ENCODE peak calls at places on chromosomes 13 and 19, in eight cellular contexts. A is cardiac muscle cell, Z is colonic mucosa, Y is ovary, L is fibroblast of lung, M is DND-41, G is aorta, D is spleen. S is an unnamed sample.
A peak's percentile ranks its signal among the peaks of the same experiment; 100 is the strongest.

GRCh38 chr13:94708971-94709614 is 3.3 kb downstream of the SOX21 start:
- DNase-seq in A (no peak), Z (no peak), Y (no peak), L (no peak), M (no peak), G (no peak), D (no peak), S (no peak)

GRCh38 chr13:50999641-51000040 is 90.0 kb downstream of the RNASEH2B start:
- DNase-seq in A (no peak), Z (no peak), Y (no peak), L (no peak), M (no peak), G (no peak), D (no peak), S (no peak)

GRCh38 chr19:15666186-15666585 is 6.7 kb upstream of the CYP4F12 start:
- DNase-seq in A (no peak), Z (no peak), Y (no peak), L (no peak), M (no peak), G (no peak), D (no peak), S (no peak)

GRCh38 chr13:78339927-78340326 is 263.4 kb downstream of the POU4F1 start:
- DNase-seq in A (peak; percentile 2), Z (no peak), Y (no peak), L (no peak), M (no peak), G (no peak), D (no peak), S (no peak)

GRCh38 chr13:20186771-20187170 is 6.0 kb downstream of the GJB2 start:
- DNase-seq in A (no peak), Z (no peak), Y (no peak), L (no peak), M (no peak), G (no peak), D (no peak), S (no peak)

GRCh38 chr13:64154514-64154913 is 2738.9 kb upstream of the PCDH20 start:
- DNase-seq in A (no peak), Z (no peak), Y (no peak), L (peak; percentile 54), M (no peak), G (no peak), D (no peak), S (no peak)

GRCh38 chr19:5149508-5149907 is 180.6 kb downstream of the KDM4B start:
- DNase-seq in A (no peak), Z (no peak), Y (no peak), L (no peak), M (no peak), G (peak; percentile 57), D (peak; percentile 74), S (no peak)

GRCh38 chr19:21468791-21469190 is 36.6 kb upstream of the ZNF429 start:
- DNase-seq in A (peak; percentile 15), Z (no peak), Y (no peak), L (no peak), M (no peak), G (no peak), D (peak; percentile 43), S (no peak)

GRCh38 chr19:54430306-54431254 is 15.3 kb downstream of the TTYH1 start:
- DNase-seq in A (peak; percentile 89), Z (no peak), Y (no peak), L (peak; percentile 28), M (peak; percentile 70), G (peak; percentile 68), D (peak; percentile 86), S (peak; percentile 40)

GRCh38 chr13:102566513-102566912 is 30.3 kb upstream of the TPP2 start:
- DNase-seq in A (no peak), Z (no peak), Y (no peak), L (no peak), M (no peak), G (no peak), D (no peak), S (no peak)

GRCh38 chr13:74115138-74115537 is 19.1 kb downstream of the KLF12 start:
- DNase-seq in A (no peak), Z (no peak), Y (no peak), L (peak; percentile 59), M (no peak), G (no peak), D (no peak), S (no peak)

GRCh38 chr13:20182231-20182846 is 10.4 kb downstream of the GJB2 start:
- DNase-seq in A (peak; percentile 84), Z (no peak), Y (no peak), L (peak; percentile 83), M (peak; percentile 64), G (no peak), D (no peak), S (peak; percentile 53)

GRCh38 chr19:51259348-51260245 is 8.7 kb downstream of the SIGLECL1 start:
- DNase-seq in A (peak; percentile 27), Z (peak; percentile 20), Y (no peak), L (peak; percentile 17), M (peak; percentile 37), G (no peak), D (no peak), S (no peak)

GRCh38 chr13:50991624-50992610 is 82.3 kb downstream of the RNASEH2B start:
- DNase-seq in A (no peak), Z (no peak), Y (no peak), L (no peak), M (peak; percentile 82), G (no peak), D (no peak), S (no peak)

GRCh38 chr19:43416951-43417623 is 2.4 kb downstream of the TEX101 start:
- DNase-seq in A (no peak), Z (peak; percentile 36), Y (no peak), L (no peak), M (no peak), G (no peak), D (no peak), S (no peak)

GRCh38 chr19:17294051-17294891 is 9.0 kb downstream of the ABHD8 start:
- DNase-seq in A (peak; percentile 22), Z (peak; percentile 62), Y (no peak), L (no peak), M (peak; percentile 55), G (peak; percentile 83), D (peak; percentile 78), S (peak; percentile 44)

GRCh38 chr13:53200498-53201453 is 172.2 kb downstream of the OLFM4 start:
- DNase-seq in A (peak; percentile 93), Z (peak; percentile 49), Y (no peak), L (peak; percentile 2), M (no peak), G (peak; percentile 82), D (peak; percentile 71), S (no peak)

GRCh38 chr13:53198017-53198416 is 169.4 kb downstream of the OLFM4 start:
- DNase-seq in A (peak; percentile 28), Z (no peak), Y (no peak), L (no peak), M (no peak), G (no peak), D (no peak), S (no peak)

GRCh38 chr13:53198699-53199098 is 170.1 kb downstream of the OLFM4 start:
- DNase-seq in A (no peak), Z (no peak), Y (no peak), L (no peak), M (no peak), G (no peak), D (no peak), S (no peak)

GRCh38 chr13:53200075-53200474 is 171.5 kb downstream of the OLFM4 start:
- DNase-seq in A (no peak), Z (no peak), Y (no peak), L (no peak), M (no peak), G (no peak), D (no peak), S (no peak)

GRCh38 chr13:53197424-53197823 is 168.8 kb downstream of the OLFM4 start:
- DNase-seq in A (no peak), Z (no peak), Y (no peak), L (no peak), M (no peak), G (no peak), D (no peak), S (no peak)
- H3K27ac ChIP-seq in A (no peak overlapping the region), Z (no peak overlapping the region), Y (no peak overlapping the region), L (no peak overlapping the region), M (no peak overlapping the region), G (no peak overlapping the region), D (no peak overlapping the region), S (no peak overlapping the region)

GRCh38 chr13:110305001-110305400 is 2.0 kb downstream of the COL4A1 start:
- DNase-seq in A (no peak), Z (no peak), Y (no peak), L (no peak), M (no peak), G (no peak), D (no peak), S (no peak)

GRCh38 chr13:110304256-110304655 is 2.7 kb downstream of the COL4A1 start:
- DNase-seq in A (no peak), Z (no peak), Y (no peak), L (peak; percentile 84), M (no peak), G (no peak), D (no peak), S (no peak)

GRCh38 chr13:110302154-110302553 is 4.8 kb downstream of the COL4A1 start:
- DNase-seq in A (no peak), Z (no peak), Y (no peak), L (no peak), M (no peak), G (no peak), D (no peak), S (no peak)

GRCh38 chr13:110302986-110303385 is 4.0 kb downstream of the COL4A1 start:
- DNase-seq in A (no peak), Z (no peak), Y (no peak), L (no peak), M (no peak), G (no peak), D (no peak), S (no peak)

GRCh38 chr13:110303644-110304043 is 3.3 kb downstream of the COL4A1 start:
- DNase-seq in A (no peak), Z (no peak), Y (no peak), L (no peak), M (no peak), G (no peak), D (no peak), S (no peak)
- H3K27ac ChIP-seq in A (no peak overlapping the region), Z (peak overlapping the region; percentile 15), Y (no peak overlapping the region), L (peak overlapping the region; percentile 35), M (no peak overlapping the region), G (peak overlapping the region; percentile 68), D (peak overlapping the region; percentile 86), S (no peak overlapping the region)

GRCh38 chr19:10748195-10748923 is 30.5 kb downstream of the DNM2 start:
- DNase-seq in A (no peak), Z (no peak), Y (no peak), L (no peak), M (no peak), G (no peak), D (no peak), S (no peak)
- H3K27ac ChIP-seq in A (peak overlapping the region; percentile 64), Z (peak overlapping the region; percentile 95), Y (no peak overlapping the region), L (peak overlapping the region; percentile 18), M (peak overlapping the region; percentile 44), G (peak overlapping the region; percentile 25), D (peak overlapping the region; percentile 88), S (peak overlapping the region; percentile 70)

DNA sequence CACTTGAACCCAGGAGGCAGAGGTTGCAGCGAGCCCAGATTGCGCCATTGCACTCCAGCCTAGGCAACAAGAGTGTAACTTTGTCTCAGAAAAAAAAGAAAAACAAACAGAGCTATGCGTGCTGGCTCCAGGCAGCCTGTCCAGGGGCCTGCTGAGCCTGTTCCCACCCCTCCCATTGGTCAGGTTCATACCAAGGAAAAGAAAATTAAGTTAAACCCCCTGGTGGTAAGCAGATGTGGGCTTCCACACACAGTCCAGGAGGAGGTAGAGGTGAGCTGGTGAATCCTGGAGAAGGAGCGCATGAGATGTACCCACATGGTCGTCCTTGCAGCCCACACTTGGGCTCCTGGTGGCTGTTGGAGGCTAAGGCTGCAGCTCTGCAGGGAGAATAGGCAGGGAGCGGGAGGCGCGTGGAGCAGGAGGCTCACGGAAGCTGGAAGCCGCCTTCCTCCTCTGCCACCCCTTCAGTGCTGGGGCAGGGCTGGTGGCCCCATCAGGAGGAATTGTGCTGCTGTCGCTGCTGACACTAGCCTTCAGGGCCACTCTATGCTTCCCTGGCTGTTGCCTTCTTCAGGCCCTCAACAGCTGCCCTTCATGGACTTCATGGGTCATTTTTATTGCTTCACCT is 10.5 kb upstream of the CHAMP1 start:
- DNase-seq in A (no peak), Z (no peak), Y (no peak), L (no peak), M (no peak), G (no peak), D (peak; percentile 44), S (no peak)
- H3K27ac ChIP-seq in A (no peak overlapping the region), Z (no peak overlapping the region), Y (no peak overlapping the region), L (no peak overlapping the region), M (no peak overlapping the region), G (no peak overlapping the region), D (no peak overlapping the region), S (no peak overlapping the region)

S was measured in CD8-positive, alpha-beta memory T cell.